ENCODE peak calls at places on chromosomes 3 and 15, in seven cellular contexts. B is cortex of kidney, Z is progenitor cell of endocrine pancreas, H is heart right ventricle, L is fibroblast of the conjunctiva, A is retinal pigment epithelial cell, J is neuronal stem cell. F is an unnamed sample.

GRCh38 chr3:143234521-143234920 is 115.0 kb downstream of the CHST2 start:
- DNase-seq in Z (no peak), H (no peak), L (no peak), B (no peak), A (no peak), J (no peak), F (no peak)

GRCh38 chr15:74956648-74957300 is at the start of gene RPP25:
- DNase-seq in J (peak), B (no peak), L (peak), Z (peak), A (no peak), H (peak), F (no peak)

GRCh38 chr3:120203016-120203415 is 82.0 kb downstream of the GPR156 start:
- DNase-seq in H (no peak), J (no peak), A (no peak), Z (no peak), B (no peak), L (peak), F (peak)

GRCh38 chr3:83928391-83928790 is 1030.4 kb upstream of the CADM2 start:
- DNase-seq in A (no peak), H (no peak), Z (no peak), B (no peak), J (no peak), L (peak), F (no peak)

GRCh38 chr3:185930393-185931107 is 7.3 kb downstream of the TRA2B start:
- DNase-seq in B (no peak), L (no peak), H (no peak), Z (no peak), A (no peak), J (no peak), F (no peak)

GRCh38 chr3:123660276-123660675 is 75.4 kb upstream of the HACD2 start:
- DNase-seq in L (no peak), Z (no peak), A (no peak), J (no peak), B (no peak), H (no peak), F (no peak)

GRCh38 chr15:50344006-50344464 is 11.0 kb downstream of the GABPB1 start:
- DNase-seq in A (no peak), B (no peak), J (no peak), L (no peak), Z (no peak), H (no peak), F (no peak)

GRCh38 chr3:4474683-4475490 is 7.8 kb upstream of the SUMF1 start:
- DNase-seq in A (no peak), B (no peak), Z (no peak), H (no peak), L (peak), J (peak), F (no peak)

F was measured in AG09309.